ENCODE peak calls at places on chromosome 15, in six cellular contexts. One of them, this sample, is unnamed.

GRCh38 chr15:79952329-79952728 is 18.7 kb downstream of the BCL2A1 start:
- DNase-seq in T-helper 9 cell: no peak
- DNase-seq in NCI-H1092: no peak
- DNase-seq in EL: no peak
- DNase-seq in foreskin fibroblast: no peak
- DNase-seq in activated CD8-positive, alpha-beta T cell treated with anti-CD3 and anti-CD28 coated beads, Interleukin-2, amount 10 ng/mL, durations not matched to agents 7 days and 5 days: no peak
- DNase-seq in this sample: no peak

GRCh38 chr15:88835646-88836045 is 32.4 kb downstream of the ACAN start:
- DNase-seq in T-helper 9 cell: no peak
- DNase-seq in NCI-H1092: no peak
- DNase-seq in EL: peak
- DNase-seq in foreskin fibroblast: peak
- DNase-seq in activated CD8-positive, alpha-beta T cell treated with anti-CD3 and anti-CD28 coated beads, Interleukin-2, amount 10 ng/mL, durations not matched to agents 7 days and 5 days: no peak
- DNase-seq in this sample: no peak

GRCh38 chr15:75067123-75067854 is 43.9 kb downstream of the PPCDC start:
- DNase-seq in T-helper 9 cell: no peak
- DNase-seq in NCI-H1092: no peak
- DNase-seq in EL: peak
- DNase-seq in foreskin fibroblast: peak
- DNase-seq in activated CD8-positive, alpha-beta T cell treated with anti-CD3 and anti-CD28 coated beads, Interleukin-2, amount 10 ng/mL, durations not matched to agents 7 days and 5 days: peak
- DNase-seq in this sample: no peak

GRCh38 chr15:61421938-61422337 is 192.8 kb upstream of the RORA start:
- DNase-seq in T-helper 9 cell: no peak
- DNase-seq in NCI-H1092: no peak
- DNase-seq in EL: no peak
- DNase-seq in foreskin fibroblast: peak
- DNase-seq in activated CD8-positive, alpha-beta T cell treated with anti-CD3 and anti-CD28 coated beads, Interleukin-2, amount 10 ng/mL, durations not matched to agents 7 days and 5 days: no peak
- DNase-seq in this sample: no peak

GRCh38 chr15:51299187-51300015 is 39.0 kb downstream of the CYP19A1 start:
- DNase-seq in T-helper 9 cell: no peak
- DNase-seq in NCI-H1092: peak
- DNase-seq in EL: no peak
- DNase-seq in foreskin fibroblast: no peak
- DNase-seq in activated CD8-positive, alpha-beta T cell treated with anti-CD3 and anti-CD28 coated beads, Interleukin-2, amount 10 ng/mL, durations not matched to agents 7 days and 5 days: no peak
- DNase-seq in this sample: peak

GRCh38 chr15:89837134-89837829 is 22.6 kb upstream of the ANPEP start:
- DNase-seq in T-helper 9 cell: no peak
- DNase-seq in NCI-H1092: no peak
- DNase-seq in EL: peak
- DNase-seq in foreskin fibroblast: peak
- DNase-seq in activated CD8-positive, alpha-beta T cell treated with anti-CD3 and anti-CD28 coated beads, Interleukin-2, amount 10 ng/mL, durations not matched to agents 7 days and 5 days: no peak
- DNase-seq in this sample: no peak

GRCh38 chr15:39976291-39977274 is 42.7 kb downstream of the EIF2AK4 start:
- DNase-seq in T-helper 9 cell: no peak
- DNase-seq in NCI-H1092: peak
- DNase-seq in EL: peak
- DNase-seq in foreskin fibroblast: peak
- DNase-seq in activated CD8-positive, alpha-beta T cell treated with anti-CD3 and anti-CD28 coated beads, Interleukin-2, amount 10 ng/mL, durations not matched to agents 7 days and 5 days: no peak
- DNase-seq in this sample: peak

GRCh38 chr15:74958320-74958907 is 1.8 kb upstream of the RPP25 start:
- DNase-seq in T-helper 9 cell: no peak
- DNase-seq in NCI-H1092: no peak
- DNase-seq in EL: peak
- DNase-seq in foreskin fibroblast: peak
- DNase-seq in activated CD8-positive, alpha-beta T cell treated with anti-CD3 and anti-CD28 coated beads, Interleukin-2, amount 10 ng/mL, durations not matched to agents 7 days and 5 days: no peak
- DNase-seq in this sample: peak

GRCh38 chr15:51706931-51707608 is 25.8 kb downstream of the SCG3 start:
- DNase-seq in T-helper 9 cell: no peak
- DNase-seq in NCI-H1092: no peak
- DNase-seq in EL: no peak
- DNase-seq in foreskin fibroblast: no peak
- DNase-seq in activated CD8-positive, alpha-beta T cell treated with anti-CD3 and anti-CD28 coated beads, Interleukin-2, amount 10 ng/mL, durations not matched to agents 7 days and 5 days: no peak
- DNase-seq in this sample: no peak

GRCh38 chr15:52858388-52859176 is 68.4 kb upstream of the ONECUT1 start:
- DNase-seq in T-helper 9 cell: no peak
- DNase-seq in NCI-H1092: peak
- DNase-seq in EL: no peak
- DNase-seq in foreskin fibroblast: no peak
- DNase-seq in activated CD8-positive, alpha-beta T cell treated with anti-CD3 and anti-CD28 coated beads, Interleukin-2, amount 10 ng/mL, durations not matched to agents 7 days and 5 days: no peak
- DNase-seq in this sample: no peak

GRCh38 chr15:41258706-41259471 is 27.8 kb downstream of the CHP1 start:
- DNase-seq in T-helper 9 cell: no peak
- DNase-seq in NCI-H1092: no peak
- DNase-seq in EL: no peak
- DNase-seq in foreskin fibroblast: peak
- DNase-seq in activated CD8-positive, alpha-beta T cell treated with anti-CD3 and anti-CD28 coated beads, Interleukin-2, amount 10 ng/mL, durations not matched to agents 7 days and 5 days: no peak
- DNase-seq in this sample: no peak

GRCh38 chr15:90414408-90415028 is 26.5 kb downstream of the IQGAP1 start:
- DNase-seq in T-helper 9 cell: no peak
- DNase-seq in NCI-H1092: no peak
- DNase-seq in EL: peak
- DNase-seq in foreskin fibroblast: peak
- DNase-seq in activated CD8-positive, alpha-beta T cell treated with anti-CD3 and anti-CD28 coated beads, Interleukin-2, amount 10 ng/mL, durations not matched to agents 7 days and 5 days: no peak
- DNase-seq in this sample: no peak

This sample was measured in NCI-H774.